ENCODE peak calls at places on chromosomes 16 and 17, in nine cellular contexts. One of them, this sample, is unnamed.

GRCh38 chr17:40069751-40070643 is 7.2 kb downstream of the THRA start:
- DNase-seq in uterus: peak
- DNase-seq in spleen: no peak
- DNase-seq in erythroblast: peak
- DNase-seq in HCT116: no peak
- DNase-seq in body of pancreas: peak
- DNase-seq in IMR-90: peak
- DNase-seq in adrenal gland: no peak
- DNase-seq in tibial nerve: no peak
- DNase-seq in this sample: no peak

GRCh38 chr17:17685775-17686291 is 4.6 kb downstream of the RAI1 start:
- DNase-seq in HCT116: peak
- DNase-seq in tibial nerve: no peak
- DNase-seq in adrenal gland: peak
- DNase-seq in uterus: peak
- DNase-seq in body of pancreas: peak
- DNase-seq in spleen: no peak
- DNase-seq in erythroblast: peak
- DNase-seq in IMR-90: peak
- DNase-seq in this sample: peak

GRCh38 chr17:56064506-56064905 is 88.8 kb upstream of the ANKFN1 start:
- DNase-seq in HCT116: no peak
- DNase-seq in spleen: no peak
- DNase-seq in erythroblast: no peak
- DNase-seq in uterus: no peak
- DNase-seq in IMR-90: no peak
- DNase-seq in adrenal gland: no peak
- DNase-seq in body of pancreas: no peak
- DNase-seq in tibial nerve: no peak
- DNase-seq in this sample: no peak

GRCh38 chr17:15309236-15309635 is 32.2 kb downstream of the TEKT3 start:
- DNase-seq in adrenal gland: no peak
- DNase-seq in erythroblast: no peak
- DNase-seq in body of pancreas: no peak
- DNase-seq in HCT116: no peak
- DNase-seq in IMR-90: no peak
- DNase-seq in tibial nerve: no peak
- DNase-seq in uterus: no peak
- DNase-seq in spleen: no peak
- DNase-seq in this sample: no peak

GRCh38 chr17:77212081-77212832 is 71.5 kb downstream of the SEC14L1 start:
- DNase-seq in spleen: no peak
- DNase-seq in tibial nerve: no peak
- DNase-seq in erythroblast: no peak
- DNase-seq in body of pancreas: no peak
- DNase-seq in IMR-90: no peak
- DNase-seq in uterus: no peak
- DNase-seq in adrenal gland: no peak
- DNase-seq in HCT116: no peak
- DNase-seq in this sample: no peak

GRCh38 chr16:82653550-82654511 is 27.1 kb downstream of the CDH13 start:
- DNase-seq in uterus: no peak
- DNase-seq in adrenal gland: no peak
- DNase-seq in spleen: no peak
- DNase-seq in IMR-90: peak
- DNase-seq in HCT116: peak
- DNase-seq in erythroblast: no peak
- DNase-seq in body of pancreas: no peak
- DNase-seq in tibial nerve: no peak
- DNase-seq in this sample: peak

GRCh38 chr16:518858-519257 is 8.7 kb upstream of the CAPN15 start:
- DNase-seq in erythroblast: no peak
- DNase-seq in uterus: no peak
- DNase-seq in tibial nerve: no peak
- DNase-seq in HCT116: no peak
- DNase-seq in body of pancreas: no peak
- DNase-seq in adrenal gland: no peak
- DNase-seq in IMR-90: no peak
- DNase-seq in spleen: no peak
- DNase-seq in this sample: no peak

GRCh38 chr17:80362428-80363119 is 52.4 kb upstream of the ENDOV start:
- DNase-seq in adrenal gland: peak
- DNase-seq in spleen: peak
- DNase-seq in HCT116: no peak
- DNase-seq in tibial nerve: peak
- DNase-seq in uterus: peak
- DNase-seq in erythroblast: no peak
- DNase-seq in IMR-90: peak
- DNase-seq in body of pancreas: peak
- DNase-seq in this sample: no peak

GRCh38 chr17:828761-829160 is 46.6 kb downstream of the MRM3 start:
- DNase-seq in HCT116: no peak
- DNase-seq in spleen: no peak
- DNase-seq in uterus: no peak
- DNase-seq in body of pancreas: no peak
- DNase-seq in tibial nerve: no peak
- DNase-seq in erythroblast: no peak
- DNase-seq in IMR-90: no peak
- DNase-seq in adrenal gland: no peak
- DNase-seq in this sample: no peak

GRCh38 chr16:54690710-54691109 is 240.0 kb upstream of the IRX5 start:
- DNase-seq in IMR-90: no peak
- DNase-seq in tibial nerve: no peak
- DNase-seq in uterus: no peak
- DNase-seq in HCT116: no peak
- DNase-seq in erythroblast: no peak
- DNase-seq in body of pancreas: no peak
- DNase-seq in adrenal gland: no peak
- DNase-seq in spleen: no peak
- DNase-seq in this sample: no peak

GRCh38 chr16:74275031-74275636 is 21.5 kb upstream of the PSMD7 start:
- DNase-seq in uterus: no peak
- DNase-seq in IMR-90: peak
- DNase-seq in HCT116: peak
- DNase-seq in body of pancreas: no peak
- DNase-seq in tibial nerve: no peak
- DNase-seq in erythroblast: peak
- DNase-seq in spleen: no peak
- DNase-seq in adrenal gland: no peak
- DNase-seq in this sample: no peak

GRCh38 chr16:85286970-85287814 is 174.9 kb upstream of the CIBAR2 start:
- DNase-seq in tibial nerve: peak
- DNase-seq in adrenal gland: no peak
- DNase-seq in HCT116: no peak
- DNase-seq in spleen: no peak
- DNase-seq in uterus: no peak
- DNase-seq in body of pancreas: no peak
- DNase-seq in erythroblast: no peak
- DNase-seq in IMR-90: peak
- DNase-seq in this sample: no peak

GRCh38 chr17:45038771-45039634 is 12.4 kb downstream of the DCAKD start:
- DNase-seq in erythroblast: no peak
- DNase-seq in IMR-90: no peak
- DNase-seq in spleen: no peak
- DNase-seq in body of pancreas: peak
- DNase-seq in tibial nerve: peak
- DNase-seq in HCT116: no peak
- DNase-seq in adrenal gland: no peak
- DNase-seq in uterus: peak
- DNase-seq in this sample: no peak

GRCh38 chr17:19309701-19310100 is 52.8 kb downstream of the B9D1 start:
- DNase-seq in tibial nerve: no peak
- DNase-seq in erythroblast: no peak
- DNase-seq in IMR-90: no peak
- DNase-seq in HCT116: no peak
- DNase-seq in body of pancreas: no peak
- DNase-seq in adrenal gland: no peak
- DNase-seq in uterus: no peak
- DNase-seq in spleen: peak
- DNase-seq in this sample: no peak

GRCh38 chr17:14211778-14212177 is 24.9 kb downstream of the CDRT15 start:
- DNase-seq in erythroblast: peak
- DNase-seq in IMR-90: no peak
- DNase-seq in adrenal gland: peak
- DNase-seq in HCT116: no peak
- DNase-seq in body of pancreas: peak
- DNase-seq in uterus: no peak
- DNase-seq in spleen: peak
- DNase-seq in tibial nerve: no peak
- DNase-seq in this sample: no peak

GRCh38 chr17:48630925-48631692 is 5.0 kb upstream of the HOXB9 start:
- DNase-seq in IMR-90: no peak
- DNase-seq in adrenal gland: no peak
- DNase-seq in body of pancreas: no peak
- DNase-seq in erythroblast: peak
- DNase-seq in HCT116: no peak
- DNase-seq in uterus: no peak
- DNase-seq in tibial nerve: no peak
- DNase-seq in spleen: no peak
- DNase-seq in this sample: no peak

GRCh38 chr16:66740533-66740932 is 10.9 kb downstream of the DYNC1LI2 start:
- DNase-seq in erythroblast: peak
- DNase-seq in adrenal gland: no peak
- DNase-seq in IMR-90: no peak
- DNase-seq in HCT116: no peak
- DNase-seq in tibial nerve: no peak
- DNase-seq in spleen: no peak
- DNase-seq in body of pancreas: no peak
- DNase-seq in uterus: no peak
- DNase-seq in this sample: no peak
- TF ChIP-seq POLR2A in erythroblast: no peak
- TF ChIP-seq POLR2A in adrenal gland: no peak
- TF ChIP-seq POLR2A in IMR-90: no peak
- TF ChIP-seq POLR2A in HCT116: no peak
- TF ChIP-seq POLR2A in tibial nerve: no peak
- TF ChIP-seq POLR2A in spleen: no peak
- TF ChIP-seq POLR2A in body of pancreas: no peak
- TF ChIP-seq POLR2A in uterus: no peak
- TF ChIP-seq POLR2A in this sample: no peak

GRCh38 chr17:73192894-73193701 is at the start of gene COG1:
- DNase-seq in tibial nerve: peak
- DNase-seq in body of pancreas: peak
- DNase-seq in uterus: peak
- DNase-seq in HCT116: peak
- DNase-seq in IMR-90: peak
- DNase-seq in erythroblast: peak
- DNase-seq in spleen: peak
- DNase-seq in adrenal gland: peak
- DNase-seq in this sample: peak
- TF ChIP-seq POLR2A in tibial nerve: no peak
- TF ChIP-seq POLR2A in body of pancreas: peak
- TF ChIP-seq POLR2A in uterus: peak
- TF ChIP-seq POLR2A in HCT116: peak
- TF ChIP-seq POLR2A in IMR-90: peak
- TF ChIP-seq POLR2A in erythroblast: no peak
- TF ChIP-seq POLR2A in spleen: no peak
- TF ChIP-seq POLR2A in adrenal gland: no peak
- TF ChIP-seq POLR2A in this sample: peak

GRCh38 chr17:81901167-81902022 is 643 bp upstream of the NPB start:
- DNase-seq in tibial nerve: no peak
- DNase-seq in adrenal gland: no peak
- DNase-seq in IMR-90: no peak
- DNase-seq in body of pancreas: no peak
- DNase-seq in uterus: no peak
- DNase-seq in erythroblast: no peak
- DNase-seq in HCT116: no peak
- DNase-seq in spleen: no peak
- DNase-seq in this sample: no peak
- TF ChIP-seq POLR2A in tibial nerve: no peak
- TF ChIP-seq POLR2A in adrenal gland: no peak
- TF ChIP-seq POLR2A in IMR-90: no peak
- TF ChIP-seq POLR2A in body of pancreas: no peak
- TF ChIP-seq POLR2A in uterus: no peak
- TF ChIP-seq POLR2A in erythroblast: peak
- TF ChIP-seq POLR2A in HCT116: no peak
- TF ChIP-seq POLR2A in spleen: no peak
- TF ChIP-seq POLR2A in this sample: no peak

GRCh38 chr16:81096715-81097208 is 567 bp upstream of the GCSH start:
- DNase-seq in erythroblast: no peak
- DNase-seq in HCT116: no peak
- DNase-seq in uterus: peak
- DNase-seq in adrenal gland: no peak
- DNase-seq in body of pancreas: no peak
- DNase-seq in IMR-90: no peak
- DNase-seq in spleen: no peak
- DNase-seq in tibial nerve: no peak
- DNase-seq in this sample: no peak

GRCh38 chr16:81097230-81097629 is 1.0 kb upstream of the GCSH start:
- DNase-seq in erythroblast: no peak
- DNase-seq in IMR-90: no peak
- DNase-seq in uterus: no peak
- DNase-seq in HCT116: no peak
- DNase-seq in tibial nerve: no peak
- DNase-seq in adrenal gland: no peak
- DNase-seq in body of pancreas: no peak
- DNase-seq in spleen: no peak
- DNase-seq in this sample: no peak

GRCh38 chr16:81094771-81095251 is 1.4 kb downstream of the GCSH start:
- DNase-seq in uterus: no peak
- DNase-seq in body of pancreas: no peak
- DNase-seq in HCT116: no peak
- DNase-seq in tibial nerve: no peak
- DNase-seq in adrenal gland: no peak
- DNase-seq in spleen: no peak
- DNase-seq in IMR-90: peak
- DNase-seq in erythroblast: no peak
- DNase-seq in this sample: no peak

GRCh38 chr16:81095653-81095952 is 592 bp downstream of the GCSH start:
- DNase-seq in IMR-90: no peak
- DNase-seq in tibial nerve: no peak
- DNase-seq in uterus: no peak
- DNase-seq in adrenal gland: no peak
- DNase-seq in body of pancreas: no peak
- DNase-seq in spleen: no peak
- DNase-seq in erythroblast: no peak
- DNase-seq in HCT116: no peak
- DNase-seq in this sample: no peak

GRCh38 chr16:81095953-81096714 is at the start of gene GCSH:
- DNase-seq in HCT116: peak
- DNase-seq in spleen: peak
- DNase-seq in IMR-90: peak
- DNase-seq in uterus: peak
- DNase-seq in body of pancreas: peak
- DNase-seq in adrenal gland: peak
- DNase-seq in tibial nerve: peak
- DNase-seq in erythroblast: peak
- DNase-seq in this sample: peak
- TF ChIP-seq POLR2A in HCT116: peak
- TF ChIP-seq POLR2A in spleen: no peak
- TF ChIP-seq POLR2A in IMR-90: no peak
- TF ChIP-seq POLR2A in uterus: peak
- TF ChIP-seq POLR2A in body of pancreas: peak
- TF ChIP-seq POLR2A in adrenal gland: no peak
- TF ChIP-seq POLR2A in tibial nerve: no peak
- TF ChIP-seq POLR2A in erythroblast: peak
- TF ChIP-seq POLR2A in this sample: peak